ENCODE peak calls at places on chromosomes 12 and 14, in seven cellular contexts. E is esophagus squamous epithelium, O is frontal cortex, N is cardiac fibroblast, F is neuronal stem cell, X is endothelial cell, K is EH. H is an unnamed sample.
A peak's percentile ranks its signal among the peaks of the same experiment; 100 is the strongest.

GRCh38 chr14:24818054-24818822 is 184.2 kb upstream of the GZMB start:
- DNase-seq in O (no peak), E (no peak), N (no peak), X (no peak), K (no peak), F (no peak), H (no peak)

GRCh38 chr14:68810173-68811153 is 17.6 kb upstream of the ZFP36L1 start:
- DNase-seq in F (no peak), K (no peak), N (no peak), E (no peak), X (no peak), O (no peak), H (no peak)

GRCh38 chr12:99978152-99978551 is 6.6 kb downstream of the ANKS1B start:
- DNase-seq in N (no peak), O (no peak), F (no peak), K (no peak), X (no peak), E (no peak), H (no peak)

GRCh38 chr14:30525833-30526232 is 33.1 kb upstream of the G2E3 start:
- DNase-seq in E (no peak), K (peak; percentile 46), N (no peak), F (no peak), O (no peak), X (no peak), H (no peak)

GRCh38 chr14:20059745-20060144 is at the start of gene OR4L1:
- DNase-seq in N (no peak), X (no peak), E (no peak), F (no peak), O (no peak), K (no peak), H (no peak)

GRCh38 chr12:52045794-52046199 is 5.4 kb upstream of the NR4A1 start:
- DNase-seq in X (no peak), E (no peak), N (no peak), O (no peak), F (no peak), K (no peak), H (no peak)

GRCh38 chr12:57846285-57846576 is 298 bp downstream of the CTDSP2 start:
- DNase-seq in K (no peak), X (no peak), E (no peak), F (no peak), O (no peak), N (no peak), H (no peak)

GRCh38 chr12:52367876-52368275 is 595 bp upstream of the KRT85 start:
- DNase-seq in N (no peak), F (no peak), K (no peak), E (no peak), X (no peak), O (no peak), H (no peak)

GRCh38 chr12:6469092-6469491 is 1.4 kb downstream of the VAMP1 start:
- DNase-seq in K (no peak), N (no peak), F (no peak), O (no peak), X (no peak), E (no peak), H (no peak)

GRCh38 chr12:107032266-107032665 is 45.3 kb upstream of the MTERF2 start:
- DNase-seq in F (no peak), N (no peak), K (no peak), E (no peak), X (no peak), O (no peak), H (no peak)

GRCh38 chr12:71865757-71866536 is 26.4 kb downstream of the TBC1D15 start:
- DNase-seq in F (no peak), K (no peak), X (no peak), O (no peak), N (no peak), E (no peak), H (no peak)

H was measured in GM04503.